ENCODE peak calls at places on chromosomes 12 and 14, in seven cellular contexts. H, T, C, Q, I, Y and B are unnamed samples.

GRCh38 chr12:90174198-90174510 is 465.5 kb upstream of the ATP2B1 start:
- DNase-seq in H (no peak), T (no peak), C (no peak), Q (peak), I (no peak), Y (no peak), B (no peak)

GRCh38 chr12:95815635-95816212 is 25.2 kb upstream of the NTN4 start:
- DNase-seq in H (peak), T (no peak), C (peak), Q (peak), I (no peak), Y (no peak), B (peak)

GRCh38 chr14:66403183-66403582 is 83.0 kb upstream of the CCDC196 start:
- DNase-seq in H (peak), T (no peak), C (peak), Q (peak), I (no peak), Y (peak), B (peak)

GRCh38 chr14:69087061-69087461 is 65.9 kb downstream of the DCAF5 start:
- DNase-seq in H (peak), T (no peak), C (peak), Q (peak), I (no peak), Y (no peak), B (peak)

GRCh38 chr12:101859664-101860607 is 17.4 kb upstream of the DRAM1 start:
- DNase-seq in H (peak), T (no peak), C (peak), Q (no peak), I (no peak), Y (no peak), B (peak)

GRCh38 chr14:89578048-89578619 is 161.1 kb upstream of the FOXN3 start:
- DNase-seq in H (peak), T (no peak), C (peak), Q (no peak), I (no peak), Y (no peak), B (peak)

GRCh38 chr12:24246921-24247320 is 297.5 kb upstream of the SOX5 start:
- DNase-seq in H (no peak), T (no peak), C (no peak), Q (no peak), I (no peak), Y (no peak), B (no peak)

GRCh38 chr14:98688446-98688845 is 583.6 kb downstream of the BCL11B start:
- DNase-seq in H (no peak), T (no peak), C (no peak), Q (no peak), I (no peak), Y (peak), B (no peak)

GRCh38 chr12:96048392-96048969 is 13.1 kb upstream of the LTA4H start:
- DNase-seq in H (no peak), T (no peak), C (no peak), Q (no peak), I (no peak), Y (no peak), B (no peak)

GRCh38 chr12:131221946-131222249 is 268.2 kb downstream of the ADGRD1 start:
- DNase-seq in H (no peak), T (no peak), C (no peak), Q (no peak), I (no peak), Y (no peak), B (no peak)

GRCh38 chr12:51867796-51868428 is 19.4 kb upstream of the FIGNL2 start:
- DNase-seq in H (no peak), T (no peak), C (no peak), Q (no peak), I (no peak), Y (no peak), B (no peak)

GRCh38 chr14:93785423-93785822 is 2.9 kb downstream of the PRIMA1 start:
- DNase-seq in H (no peak), T (no peak), C (no peak), Q (no peak), I (no peak), Y (no peak), B (no peak)

GRCh38 chr12:2397356-2398045 is 344.7 kb downstream of the CACNA1C start:
- DNase-seq in H (no peak), T (no peak), C (no peak), Q (no peak), I (no peak), Y (no peak), B (no peak)

GRCh38 chr12:71797506-71797905 is 42.1 kb upstream of the TBC1D15 start:
- DNase-seq in H (no peak), T (no peak), C (no peak), Q (no peak), I (no peak), Y (no peak), B (no peak)

GRCh38 chr14:64937821-64938193 is 4.7 kb downstream of the GPX2 start:
- DNase-seq in H (peak), T (no peak), C (peak), Q (peak), I (peak), Y (peak), B (peak)

GRCh38 chr14:41986726-41987125 is 380.1 kb downstream of the LRFN5 start:
- DNase-seq in H (peak), T (no peak), C (peak), Q (peak), I (no peak), Y (no peak), B (peak)

GRCh38 chr12:19388131-19388549 is 51.2 kb upstream of the AEBP2 start:
- DNase-seq in H (peak), T (no peak), C (peak), Q (no peak), I (no peak), Y (no peak), B (peak)

GRCh38 chr12:48183876-48184548 is 568 bp downstream of the CCDC184 start:
- DNase-seq in H (no peak), T (no peak), C (no peak), Q (no peak), I (no peak), Y (peak), B (no peak)

GRCh38 chr12:31647106-31647505 is 12.4 kb upstream of the ETFBKMT start:
- DNase-seq in H (no peak), T (peak), C (peak), Q (no peak), I (no peak), Y (no peak), B (no peak)

GRCh38 chr12:575948-576612 is 87.2 kb downstream of the NINJ2 start:
- DNase-seq in H (peak), T (peak), C (peak), Q (peak), I (peak), Y (no peak), B (peak)

GRCh38 chr12:13085968-13086686 is 17.3 kb downstream of the GSG1 start:
- DNase-seq in H (peak), T (no peak), C (no peak), Q (no peak), I (no peak), Y (peak), B (no peak)

GRCh38 chr14:73674986-73675385 is 30.2 kb downstream of the DNAL1 start:
- DNase-seq in H (no peak), T (no peak), C (no peak), Q (no peak), I (no peak), Y (no peak), B (no peak)

GRCh38 chr14:75247286-75247922 is 31.2 kb upstream of the FOS start:
- DNase-seq in H (no peak), T (no peak), C (no peak), Q (no peak), I (no peak), Y (no peak), B (no peak)

GRCh38 chr14:25111061-25111601 is 61.2 kb upstream of the STXBP6 start:
- DNase-seq in H (peak), T (peak), C (peak), Q (peak), I (no peak), Y (no peak), B (peak)

GRCh38 chr14:80941241-80942157 is at the start of gene CEP128:
- DNase-seq in H (peak), T (peak), C (peak), Q (peak), I (peak), Y (peak), B (peak)
- H3K4me3 ChIP-seq in H (peak), T (peak), C (peak), Q (peak), I (peak), Y (peak), B (peak)

DNA sequence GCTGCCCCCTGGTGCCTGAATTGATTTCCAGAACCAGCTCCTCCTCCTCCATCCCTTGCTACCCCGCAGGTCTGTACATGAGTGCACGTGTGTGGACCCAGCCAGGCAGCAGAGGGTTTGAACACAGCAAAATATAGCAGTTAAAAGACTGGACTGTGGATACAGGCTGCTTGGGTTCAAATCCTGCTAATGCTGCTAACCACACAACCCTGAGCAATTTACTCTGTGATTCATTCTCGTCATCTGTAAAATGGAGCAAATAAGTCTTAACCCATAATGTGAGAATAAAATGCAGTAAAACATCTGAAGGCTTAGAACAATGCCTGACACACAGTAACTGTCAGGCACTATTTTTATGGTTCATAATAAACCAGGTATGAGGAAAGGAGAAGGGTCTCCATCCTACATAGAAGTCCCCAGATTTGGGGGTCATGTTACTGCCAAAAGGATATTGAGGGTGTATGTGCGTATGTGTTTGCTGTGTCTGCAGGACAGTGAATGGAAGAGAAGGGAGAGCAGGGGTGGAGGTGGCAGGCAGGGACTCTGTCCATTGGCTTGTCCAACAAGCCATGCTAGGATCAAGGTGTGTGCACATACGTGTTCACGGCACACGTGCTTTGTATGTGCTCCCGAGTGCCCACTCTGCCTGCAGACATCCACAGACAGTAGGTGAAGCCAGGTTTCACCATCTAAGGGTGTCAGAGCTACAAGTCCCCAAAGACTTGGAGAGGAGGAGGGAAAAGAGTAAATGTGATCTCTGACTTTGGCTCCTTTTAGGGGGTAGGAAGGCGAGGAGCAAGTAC is 1.5 kb upstream of the STAT6 start:
- DNase-seq in H (no peak), T (peak), C (no peak), Q (no peak), I (no peak), Y (no peak), B (no peak)
- TF ChIP-seq CTCF in H (no peak), T (no peak), C (no peak), Q (peak), I (no peak), Y (peak), B (peak)

GRCh38 chr14:102626530-102626929 is 34.1 kb downstream of the RCOR1 start:
- DNase-seq in H (no peak), T (no peak), C (no peak), Q (no peak), I (no peak), Y (no peak), B (no peak)

GRCh38 chr14:102616799-102617198 is 24.4 kb downstream of the RCOR1 start:
- DNase-seq in H (peak), T (no peak), C (no peak), Q (no peak), I (no peak), Y (no peak), B (peak)

GRCh38 chr14:102620413-102620812 is 28.0 kb downstream of the RCOR1 start:
- DNase-seq in H (peak), T (no peak), C (peak), Q (peak), I (no peak), Y (no peak), B (no peak)

GRCh38 chr14:102625564-102626296 is 33.3 kb downstream of the RCOR1 start:
- DNase-seq in H (no peak), T (no peak), C (no peak), Q (no peak), I (no peak), Y (no peak), B (no peak)

GRCh38 chr14:102622262-102622885 is 29.9 kb downstream of the RCOR1 start:
- DNase-seq in H (peak), T (no peak), C (no peak), Q (no peak), I (no peak), Y (no peak), B (peak)
- H3K4me3 ChIP-seq in H (no peak), T (no peak), C (no peak), Q (no peak), I (no peak), Y (no peak), B (no peak)

GRCh38 chr14:91714805-91715204 is 17.1 kb downstream of the CATSPERB start:
- DNase-seq in H (no peak), T (no peak), C (no peak), Q (no peak), I (no peak), Y (no peak), B (no peak)
- TF ChIP-seq CTCF in H (no peak), T (no peak), C (no peak), Q (no peak), I (peak), Y (no peak), B (no peak)

GRCh38 chr14:95884377-95884776 is 7.7 kb downstream of the TUNAR start:
- DNase-seq in H (no peak), T (no peak), C (no peak), Q (no peak), I (no peak), Y (no peak), B (no peak)
- H3K4me3 ChIP-seq in H (no peak), T (no peak), C (no peak), Q (no peak), I (no peak), Y (no peak), B (no peak)

DNA sequence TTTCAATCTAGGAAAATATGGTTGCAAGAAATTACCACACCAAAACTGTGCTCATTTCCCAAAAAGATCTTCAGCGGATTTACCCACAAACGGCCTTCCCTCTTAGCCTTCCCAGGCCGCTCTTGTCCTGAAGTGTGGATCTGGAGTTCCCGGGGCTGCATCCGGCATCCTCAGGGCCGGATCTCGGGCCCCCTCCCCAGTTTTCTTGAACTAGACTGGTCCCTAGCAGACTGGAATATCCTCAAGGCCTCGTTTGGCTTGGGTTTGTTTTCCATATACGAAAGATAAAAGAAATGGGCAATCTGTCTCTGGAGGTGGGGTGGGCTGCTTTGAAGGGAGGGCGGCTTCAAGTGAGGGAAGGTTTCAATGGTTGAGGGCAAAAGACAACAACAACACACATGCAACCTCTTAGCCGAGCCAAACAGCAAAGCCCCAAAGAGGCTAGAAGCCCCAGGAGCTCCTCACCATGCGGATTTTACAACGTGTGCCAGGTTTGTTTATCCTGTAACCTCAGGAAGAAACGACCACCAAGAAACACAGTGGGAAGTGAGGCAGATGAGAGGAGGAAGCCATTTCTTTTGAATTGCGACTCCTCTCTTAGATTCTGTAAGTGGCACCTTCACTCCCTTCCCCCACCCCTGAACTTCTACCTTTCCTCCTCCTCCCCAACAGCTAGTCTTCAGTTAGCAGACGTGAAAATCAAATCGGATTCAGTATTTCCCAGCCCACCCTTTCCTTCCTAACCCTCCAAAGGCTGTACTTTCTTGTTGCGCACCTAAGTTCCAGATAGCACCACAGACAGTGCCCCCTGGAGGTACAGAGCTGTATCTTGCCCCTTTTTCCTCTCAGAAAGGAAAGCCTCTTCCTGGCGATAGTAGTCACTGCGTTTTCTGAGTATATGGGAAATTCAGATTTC is 2.6 kb downstream of the MYF6 start:
- DNase-seq in H (no peak), T (no peak), C (no peak), Q (no peak), I (no peak), Y (no peak), B (peak)
- TF ChIP-seq CTCF in H (peak), T (no peak), C (no peak), Q (peak), I (no peak), Y (no peak), B (peak)

GRCh38 chr12:120680165-120680738 is 6.7 kb upstream of the MLEC start:
- DNase-seq in H (no peak), T (no peak), C (no peak), Q (no peak), I (no peak), Y (no peak), B (no peak)
- H3K4me3 ChIP-seq in H (no peak), T (no peak), C (no peak), Q (no peak), I (no peak), Y (no peak), B (no peak)

GRCh38 chr14:20866963-20867362 is 24.2 kb upstream of the RNASE3 start:
- DNase-seq in H (peak), T (no peak), C (no peak), Q (no peak), I (no peak), Y (no peak), B (peak)
- TF ChIP-seq CTCF in H (peak), T (no peak), C (peak), Q (peak), I (peak), Y (peak), B (peak)